ENCODE peak calls at places on chromosomes 16 and 17, in eight cellular contexts. S is fibroblast of pulmonary artery, A is lower leg skin, Y is Caco-2, T is AG04450, X is glutamatergic neuron, G is activated B cell treated with CpG ODN at 0.5 μM for 24 hours, N is AG10803. I is an unnamed sample.

GRCh38 chr16:16071631-16072244 is 122.3 kb downstream of the ABCC1 start:
- DNase-seq in S (peak), A (no peak), Y (no peak), T (no peak), X (peak), G (no peak), N (peak), I (no peak)

GRCh38 chr17:7844292-7845154 is 10.3 kb upstream of the TMEM88 start:
- DNase-seq in S (peak), A (peak), Y (peak), T (peak), X (peak), G (peak), N (peak), I (peak)

GRCh38 chr16:75053791-75054555 is 55.1 kb downstream of the ZNRF1 start:
- DNase-seq in S (no peak), A (peak), Y (no peak), T (no peak), X (no peak), G (no peak), N (no peak), I (no peak)

GRCh38 chr17:76772842-76773521 is 35.1 kb downstream of the MFSD11 start:
- DNase-seq in S (peak), A (peak), Y (peak), T (peak), X (no peak), G (no peak), N (peak), I (no peak)

GRCh38 chr17:8755590-8756255 is 2.6 kb downstream of the SPDYE4 start:
- DNase-seq in S (no peak), A (no peak), Y (no peak), T (no peak), X (no peak), G (no peak), N (no peak), I (no peak)

GRCh38 chr16:82236875-82237274 is 66.9 kb upstream of the MPHOSPH6 start:
- DNase-seq in S (no peak), A (no peak), Y (no peak), T (no peak), X (no peak), G (no peak), N (no peak), I (no peak)

GRCh38 chr16:27225536-27226360 is 22.4 kb downstream of the KDM8 start:
- DNase-seq in S (no peak), A (no peak), Y (peak), T (no peak), X (no peak), G (no peak), N (no peak), I (no peak)

GRCh38 chr16:83403751-83404150 is 404.0 kb upstream of the HSBP1 start:
- DNase-seq in S (peak), A (no peak), Y (no peak), T (no peak), X (no peak), G (no peak), N (peak), I (no peak)

GRCh38 chr16:46789075-46789474 is 40.9 kb upstream of the MYLK3 start:
- DNase-seq in S (no peak), A (no peak), Y (no peak), T (no peak), X (no peak), G (no peak), N (no peak), I (no peak)

GRCh38 chr16:19589106-19589505 is 33.6 kb downstream of the VPS35L start:
- DNase-seq in S (no peak), A (no peak), Y (no peak), T (no peak), X (no peak), G (no peak), N (no peak), I (no peak)

GRCh38 chr17:35244345-35245195 is 1.7 kb downstream of the SLFN5 start:
- DNase-seq in S (peak), A (peak), Y (no peak), T (no peak), X (peak), G (peak), N (peak), I (peak)

GRCh38 chr17:7220593-7221280 is 999 bp downstream of the ACADVL start:
- DNase-seq in S (peak), A (no peak), Y (peak), T (no peak), X (peak), G (peak), N (peak), I (peak)

GRCh38 chr16:14353340-14353739 is 276.7 kb downstream of the PARN start:
- DNase-seq in S (no peak), A (no peak), Y (no peak), T (no peak), X (no peak), G (no peak), N (no peak), I (no peak)

GRCh38 chr17:63774982-63775290 is 966 bp downstream of the DDX42 start:
- DNase-seq in S (peak), A (no peak), Y (no peak), T (no peak), X (no peak), G (no peak), N (peak), I (no peak)

GRCh38 chr16:78002915-78003538 is 19.3 kb upstream of the CLEC3A start:
- DNase-seq in S (peak), A (peak), Y (peak), T (peak), X (peak), G (peak), N (peak), I (peak)

GRCh38 chr17:70144260-70144846 is 25.0 kb upstream of the KCNJ2 start:
- DNase-seq in S (peak), A (no peak), Y (no peak), T (no peak), X (no peak), G (no peak), N (peak), I (no peak)

GRCh38 chr17:39982069-39982371 is 1.4 kb downstream of the PSMD3 start:
- DNase-seq in S (no peak), A (no peak), Y (no peak), T (no peak), X (no peak), G (no peak), N (no peak), I (no peak)

GRCh38 chr17:39979865-39980401 is 674 bp upstream of the PSMD3 start:
- DNase-seq in S (no peak), A (no peak), Y (peak), T (no peak), X (peak), G (no peak), N (no peak), I (no peak)

GRCh38 chr17:39981207-39982068 is 831 bp downstream of the PSMD3 start:
- DNase-seq in S (no peak), A (no peak), Y (no peak), T (no peak), X (no peak), G (no peak), N (no peak), I (no peak)

GRCh38 chr17:39979021-39979660 is 1.5 kb upstream of the PSMD3 start:
- DNase-seq in S (peak), A (no peak), Y (no peak), T (peak), X (no peak), G (no peak), N (peak), I (no peak)

DNA sequence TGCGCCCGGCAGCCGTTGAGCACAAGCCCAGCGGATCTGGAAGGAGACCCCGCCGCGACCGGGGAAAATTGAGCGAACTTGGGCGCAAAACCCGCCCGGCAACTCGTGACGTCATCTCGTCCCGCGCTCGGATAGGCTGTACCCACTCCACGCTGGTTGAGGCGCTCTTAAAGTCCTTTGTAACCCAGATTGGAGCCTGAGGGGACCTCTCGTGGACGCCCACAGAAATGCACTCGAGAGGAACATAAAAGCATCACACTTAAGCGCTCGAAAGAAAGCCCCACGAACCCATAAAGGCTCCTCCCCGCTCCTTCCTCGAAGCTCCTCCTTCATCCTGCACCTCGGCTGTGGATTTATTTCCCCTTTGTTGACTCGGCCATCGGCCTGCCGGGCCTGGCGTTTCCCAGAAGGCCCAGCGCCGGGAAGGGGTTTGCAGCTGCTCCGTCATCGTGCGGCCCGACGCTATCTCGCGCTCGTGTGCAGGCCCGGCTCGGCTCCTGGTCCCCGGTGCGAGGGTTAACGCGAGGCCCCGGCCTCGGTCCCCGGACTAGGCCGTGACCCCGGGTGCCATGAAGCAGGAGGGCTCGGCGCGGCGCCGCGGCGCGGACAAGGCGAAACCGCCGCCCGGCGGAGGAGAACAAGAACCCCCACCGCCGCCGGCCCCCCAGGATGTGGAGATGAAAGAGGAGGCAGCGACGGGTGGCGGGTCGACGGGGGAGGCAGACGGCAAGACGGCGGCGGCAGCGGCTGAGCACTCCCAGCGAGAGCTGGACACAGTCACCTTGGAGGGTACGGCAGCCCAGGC is at the start of gene PSMD3:
- DNase-seq in S (peak), A (peak), Y (peak), T (peak), X (peak), G (peak), N (peak), I (peak)
- TF ChIP-seq CTCF in S (peak), A (peak), Y (peak), T (peak), X (peak), G (no peak), N (peak), I (peak)

GRCh38 chr17:45720386-45720785 is 63.7 kb upstream of the CRHR1 start:
- DNase-seq in S (no peak), A (no peak), Y (no peak), T (no peak), X (no peak), G (no peak), N (no peak), I (no peak)

GRCh38 chr17:45719335-45720071 is 64.6 kb upstream of the CRHR1 start:
- DNase-seq in S (peak), A (peak), Y (peak), T (peak), X (no peak), G (no peak), N (peak), I (no peak)

GRCh38 chr17:45718791-45719190 is 65.3 kb upstream of the CRHR1 start:
- DNase-seq in S (no peak), A (no peak), Y (no peak), T (no peak), X (no peak), G (no peak), N (no peak), I (no peak)

GRCh38 chr17:45722161-45722560 is 62.0 kb upstream of the CRHR1 start:
- DNase-seq in S (no peak), A (no peak), Y (peak), T (no peak), X (peak), G (no peak), N (no peak), I (no peak)
- TF ChIP-seq CTCF in S (peak), A (no peak), Y (peak), T (peak), X (peak), G (no peak), N (peak), I (no peak)

DNA sequence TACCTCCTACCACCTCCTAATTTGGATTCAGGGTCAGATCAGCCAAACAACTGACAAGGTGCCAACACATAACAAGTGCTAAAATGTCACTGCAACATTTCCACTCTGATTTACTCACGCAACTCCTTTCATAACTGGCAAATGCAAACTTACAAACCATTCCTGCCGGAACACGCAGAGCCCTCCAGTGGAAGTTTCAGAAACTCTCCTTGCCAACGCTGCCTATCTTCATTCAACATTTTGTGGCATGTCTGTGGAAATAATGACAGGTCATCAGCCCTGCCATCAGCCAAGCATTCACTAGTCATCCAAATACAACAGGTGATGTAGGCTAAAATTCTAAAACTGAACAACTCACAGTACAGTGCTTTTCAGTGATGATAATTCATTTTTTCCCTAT is 37.7 kb upstream of the OR3A1 start:
- DNase-seq in S (no peak), A (no peak), Y (peak), T (no peak), X (no peak), G (no peak), N (no peak), I (no peak)
- TF ChIP-seq CTCF in S (no peak), A (no peak), Y (peak), T (no peak), X (no peak), G (no peak), N (no peak), I (no peak)

GRCh38 chr16:67194257-67194656 is 2.3 kb downstream of the E2F4 start:
- DNase-seq in S (no peak), A (no peak), Y (no peak), T (no peak), X (no peak), G (no peak), N (no peak), I (no peak)

GRCh38 chr16:67197704-67198103 is 1.2 kb upstream of the ELMO3 start:
- DNase-seq in S (no peak), A (no peak), Y (no peak), T (no peak), X (no peak), G (no peak), N (no peak), I (no peak)

GRCh38 chr16:67198238-67198734 is 645 bp upstream of the ELMO3 start:
- DNase-seq in S (no peak), A (no peak), Y (peak), T (no peak), X (no peak), G (no peak), N (peak), I (no peak)

GRCh38 chr16:67196881-67197280 is 2.0 kb upstream of the ELMO3 start:
- DNase-seq in S (no peak), A (no peak), Y (no peak), T (no peak), X (no peak), G (no peak), N (no peak), I (no peak)

DNA sequence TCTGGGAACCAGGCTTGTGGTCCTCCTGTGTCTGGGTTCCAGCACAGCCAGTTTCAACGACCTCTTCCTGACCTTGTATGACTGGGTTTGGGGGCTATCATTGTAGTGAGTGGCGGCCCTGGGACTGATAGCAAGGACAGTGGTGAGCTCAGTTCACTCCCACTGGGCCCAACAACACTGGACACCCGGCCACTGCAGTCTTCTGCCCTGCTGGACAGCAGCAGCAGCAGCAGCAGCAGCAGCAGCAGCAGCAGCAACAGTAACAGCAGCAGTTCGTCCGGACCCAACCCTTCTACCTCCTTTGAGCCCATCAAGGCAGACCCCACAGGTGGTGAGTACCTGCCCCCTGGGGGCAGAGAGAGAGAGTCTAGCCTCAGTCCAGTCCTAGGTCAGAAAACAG is 3.3 kb upstream of the ELMO3 start:
- DNase-seq in S (no peak), A (no peak), Y (no peak), T (no peak), X (no peak), G (no peak), N (no peak), I (no peak)
- TF ChIP-seq CTCF in S (no peak), A (no peak), Y (no peak), T (no peak), X (no peak), G (no peak), N (no peak), I (no peak)

DNA sequence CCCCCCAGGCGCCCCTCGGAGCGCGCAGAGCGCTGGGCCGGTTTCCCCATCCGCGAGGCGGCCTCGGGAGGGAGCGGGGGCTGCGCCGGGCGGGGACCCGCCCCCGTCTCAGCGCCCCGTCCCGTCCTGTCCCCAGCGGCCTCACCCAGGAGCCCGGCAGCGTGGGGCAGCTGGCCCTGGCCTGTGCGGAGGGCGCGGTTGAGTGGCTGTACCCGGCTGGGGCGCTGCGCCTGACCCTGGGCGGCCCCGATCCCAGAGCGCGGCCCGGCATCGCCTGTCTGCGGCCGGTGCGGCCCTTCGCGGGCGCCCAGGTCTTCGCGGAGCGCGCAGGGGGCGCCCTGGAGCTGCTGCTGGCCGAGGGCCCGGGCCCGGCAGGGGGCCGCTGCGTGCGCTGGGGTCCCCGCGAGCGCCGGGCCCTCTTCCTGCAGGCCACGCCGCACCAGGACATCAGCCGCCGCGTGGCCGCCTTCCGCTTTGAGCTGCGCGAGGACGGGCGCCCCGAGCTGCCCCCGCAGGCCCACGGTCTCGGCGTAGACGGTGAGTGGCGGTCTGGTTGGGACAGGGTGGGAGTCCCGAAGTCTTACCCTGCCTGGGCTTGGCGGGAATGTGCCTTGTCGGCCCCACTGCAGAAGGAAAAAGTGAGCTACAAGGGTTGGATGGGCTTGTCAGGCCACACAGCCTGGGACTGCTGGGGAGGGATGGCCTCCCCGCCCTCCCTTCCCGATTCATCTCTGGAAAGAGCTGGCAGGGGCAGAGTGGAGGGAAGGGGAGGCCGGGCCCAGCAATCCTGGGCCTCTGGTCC is 731 bp downstream of the METRN start:
- DNase-seq in S (no peak), A (no peak), Y (peak), T (no peak), X (peak), G (peak), N (no peak), I (no peak)
- TF ChIP-seq CTCF in S (no peak), A (no peak), Y (peak), T (no peak), X (peak), G (no peak), N (no peak), I (no peak)

DNA sequence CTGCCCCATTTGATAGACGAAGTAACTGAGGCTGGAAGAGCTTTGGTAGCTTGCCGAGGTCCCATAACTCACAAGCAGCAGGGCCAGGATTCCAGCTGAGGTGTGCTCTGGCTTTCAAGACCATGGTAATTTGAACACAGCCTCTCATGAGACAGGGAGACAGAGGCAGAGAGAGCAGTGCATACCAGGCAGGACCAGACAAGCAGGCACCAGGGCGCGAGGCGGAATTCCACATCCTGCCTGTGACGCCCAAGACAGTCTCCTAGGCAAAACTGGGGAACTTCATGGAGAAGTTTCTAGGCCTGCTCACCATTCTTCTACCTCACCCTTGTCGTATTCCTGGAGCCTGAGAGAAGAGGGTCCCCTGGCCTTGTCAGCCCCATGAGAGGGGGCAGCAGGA is 19.2 kb downstream of the SDK2 start:
- DNase-seq in S (no peak), A (no peak), Y (no peak), T (no peak), X (no peak), G (no peak), N (no peak), I (no peak)
- TF ChIP-seq CTCF in S (no peak), A (no peak), Y (no peak), T (no peak), X (no peak), G (no peak), N (no peak), I (no peak)

GRCh38 chr17:39687546-39688474 is at the start of gene PGAP3:
- DNase-seq in S (peak), A (peak), Y (peak), T (peak), X (peak), G (peak), N (peak), I (peak)
- TF ChIP-seq CTCF in S (no peak), A (no peak), Y (no peak), T (no peak), X (no peak), G (no peak), N (no peak), I (no peak)

GRCh38 chr17:31518478-31518877 is 127.0 kb downstream of the RAB11FIP4 start:
- DNase-seq in S (no peak), A (no peak), Y (no peak), T (no peak), X (no peak), G (no peak), N (no peak), I (no peak)

GRCh38 chr17:31522987-31523495 is 131.6 kb downstream of the RAB11FIP4 start:
- DNase-seq in S (no peak), A (no peak), Y (no peak), T (no peak), X (peak), G (no peak), N (no peak), I (no peak)

GRCh38 chr17:31522284-31522931 is 130.9 kb downstream of the RAB11FIP4 start:
- DNase-seq in S (no peak), A (no peak), Y (no peak), T (no peak), X (peak), G (no peak), N (no peak), I (no peak)

GRCh38 chr17:31523862-31524730 is 132.6 kb downstream of the RAB11FIP4 start:
- DNase-seq in S (no peak), A (no peak), Y (no peak), T (no peak), X (peak), G (no peak), N (no peak), I (no peak)

GRCh38 chr17:31521632-31522283 is 130.3 kb downstream of the RAB11FIP4 start:
- DNase-seq in S (no peak), A (no peak), Y (no peak), T (no peak), X (peak), G (no peak), N (no peak), I (no peak)
- TF ChIP-seq CTCF in S (no peak), A (no peak), Y (no peak), T (no peak), X (no peak), G (no peak), N (no peak), I (no peak)

GRCh38 chr16:12258806-12259205 is 282.3 kb downstream of the SNX29 start:
- DNase-seq in S (no peak), A (no peak), Y (no peak), T (no peak), X (no peak), G (no peak), N (no peak), I (no peak)

GRCh38 chr16:12255919-12256665 is 279.6 kb downstream of the SNX29 start:
- DNase-seq in S (no peak), A (no peak), Y (no peak), T (no peak), X (no peak), G (no peak), N (no peak), I (no peak)

GRCh38 chr16:12259258-12259657 is 282.7 kb downstream of the SNX29 start:
- DNase-seq in S (no peak), A (no peak), Y (no peak), T (no peak), X (no peak), G (no peak), N (no peak), I (no peak)

GRCh38 chr16:12256880-12257279 is 280.3 kb downstream of the SNX29 start:
- DNase-seq in S (no peak), A (no peak), Y (no peak), T (no peak), X (no peak), G (no peak), N (no peak), I (no peak)

GRCh38 chr16:12257926-12258561 is 281.5 kb downstream of the SNX29 start:
- DNase-seq in S (no peak), A (no peak), Y (peak), T (no peak), X (peak), G (no peak), N (no peak), I (no peak)
- TF ChIP-seq CTCF in S (no peak), A (no peak), Y (peak), T (no peak), X (no peak), G (no peak), N (no peak), I (no peak)

I was measured in natural killer cell.